ENCODE peak calls at places on chromosomes 13 and 19, in six cellular contexts. J is mucosa of descending colon, F is foreskin fibroblast, X is AG09309, B is AG04450, W is A549. K is an unnamed sample.

GRCh38 chr13:84417426-84417825 is 535.2 kb upstream of the SLITRK1 start:
- DNase-seq in J (no peak), B (no peak), W (no peak), X (no peak), F (peak; percentile 25), K (no peak)

GRCh38 chr13:42930136-42930535 is 61.9 kb downstream of the EPSTI1 start:
- DNase-seq in W (no peak), X (no peak), B (no peak), F (no peak), J (no peak), K (no peak)

GRCh38 chr13:98144501-98145350 is 1.8 kb downstream of the FARP1 start:
- DNase-seq in X (peak; percentile 35), J (peak; percentile 34), B (peak; percentile 43), F (peak; percentile 74), W (no peak), K (no peak)

GRCh38 chr13:37869756-37870488 is at the start of gene TRPC4:
- DNase-seq in F (peak; percentile 76), B (no peak), J (peak; percentile 29), X (peak; percentile 62), W (peak; percentile 1), K (peak; percentile 80)

GRCh38 chr13:40116008-40116407 is 460.5 kb downstream of the COG6 start:
- DNase-seq in B (no peak), F (peak; percentile 60), J (peak; percentile 79), W (peak; percentile 60), X (peak; percentile 68), K (peak; percentile 93)

GRCh38 chr13:80338781-80339577 is 1.9 kb downstream of the SPRY2 start:
- DNase-seq in J (peak; percentile 68), X (peak; percentile 67), B (peak; percentile 56), F (peak; percentile 86), W (no peak), K (no peak)

GRCh38 chr19:1832046-1832663 is 16.1 kb downstream of the REXO1 start:
- DNase-seq in B (no peak), W (no peak), X (no peak), J (no peak), F (no peak), K (no peak)

GRCh38 chr13:34265016-34265692 is 447.2 kb downstream of the RFC3 start:
- DNase-seq in X (no peak), B (no peak), J (no peak), F (peak; percentile 18), W (peak; percentile 36), K (no peak)

GRCh38 chr19:38656171-38656981 is 8.9 kb downstream of the ACTN4 start:
- DNase-seq in B (no peak), W (no peak), F (peak; percentile 88), J (no peak), X (no peak), K (no peak)